ENCODE peak calls at places on chromosomes 6 and 20, in seven cellular contexts. O is H9, U is mesendoderm, T is neuronal stem cell, E is IMR-90, X is mesenchymal stem cell, M is H1. W is an unnamed sample.

GRCh38 chr6:25354078-25354940 is 75.1 kb downstream of the CARMIL1 start:
- DNase-seq in O (no peak), U (no peak), T (no peak), E (peak; percentile 39), X (peak; percentile 11), M (no peak), W (no peak)

GRCh38 chr20:49029203-49029602 is 16.9 kb upstream of the CSE1L start:
- DNase-seq in O (no peak), U (no peak), T (no peak), E (peak; percentile 38), X (no peak), M (no peak), W (peak; percentile 70)

GRCh38 chr20:30513050-30513628 is 744.3 kb upstream of the DEFB115 start:
- DNase-seq in O (no peak), U (no peak), T (no peak), E (no peak), X (no peak), M (no peak), W (no peak)

GRCh38 chr6:89582669-89583325 is 55.8 kb downstream of the LYRM2 start:
- DNase-seq in O (no peak), U (peak; percentile 46), T (no peak), E (no peak), X (no peak), M (no peak), W (no peak)

GRCh38 chr6:137202078-137202477 is 17.1 kb downstream of the IFNGR1 start:
- DNase-seq in O (no peak), U (no peak), T (no peak), E (no peak), X (no peak), M (no peak), W (peak; percentile 44)

GRCh38 chr6:119226089-119226488 is 123.5 kb downstream of the MAN1A1 start:
- DNase-seq in O (no peak), U (no peak), T (no peak), E (no peak), X (no peak), M (no peak), W (no peak)

GRCh38 chr6:139172567-139172966 is 37.7 kb downstream of the HECA start:
- DNase-seq in O (no peak), U (no peak), T (no peak), E (no peak), X (no peak), M (no peak), W (no peak)

GRCh38 chr6:125041740-125042459 is 79.7 kb downstream of the RNF217 start:
- DNase-seq in O (no peak), U (no peak), T (no peak), E (peak; percentile 83), X (peak; percentile 13), M (no peak), W (no peak)

GRCh38 chr6:46959419-46959818 is 37.7 kb upstream of the ADGRF5 start:
- DNase-seq in O (no peak), U (no peak), T (no peak), E (no peak), X (no peak), M (no peak), W (no peak)

GRCh38 chr6:124670801-124671200 is 291.4 kb upstream of the RNF217 start:
- DNase-seq in O (no peak), U (no peak), T (no peak), E (no peak), X (no peak), M (no peak), W (no peak)

GRCh38 chr6:93391982-93392381 is 27.4 kb downstream of the EPHA7 start:
- DNase-seq in O (no peak), U (no peak), T (no peak), E (no peak), X (peak; percentile 75), M (no peak), W (no peak)

GRCh38 chr6:17098538-17098937 is 3.3 kb upstream of the STMND1 start:
- DNase-seq in O (no peak), U (peak; percentile 79), T (no peak), E (peak; percentile 47), X (peak; percentile 50), M (no peak), W (peak; percentile 23)

GRCh38 chr6:38367231-38367630 is 272.5 kb downstream of the BTBD9 start:
- DNase-seq in O (no peak), U (no peak), T (no peak), E (peak; percentile 33), X (no peak), M (no peak), W (no peak)

GRCh38 chr6:113476937-113477839 is 380.0 kb upstream of the MARCKS start:
- DNase-seq in O (no peak), U (no peak), T (no peak), E (peak; percentile 40), X (no peak), M (no peak), W (no peak)

GRCh38 chr6:125393449-125393858 is 91.7 kb upstream of the HDDC2 start:
- DNase-seq in O (no peak), U (no peak), T (no peak), E (no peak), X (peak; percentile 13), M (no peak), W (no peak)

GRCh38 chr20:43942661-43943285 is 28.1 kb downstream of the TOX2 start:
- DNase-seq in O (no peak), U (no peak), T (no peak), E (peak; percentile 85), X (peak; percentile 81), M (no peak), W (peak; percentile 5)

GRCh38 chr6:144007779-144008500 is at the start of gene PLAGL1:
- DNase-seq in O (peak; percentile 35), U (peak; percentile 42), T (peak; percentile 12), E (peak; percentile 55), X (peak; percentile 73), M (no peak), W (peak; percentile 37)

GRCh38 chr6:106608080-106608668 is 21.1 kb downstream of the RTN4IP1 start:
- DNase-seq in O (no peak), U (peak; percentile 88), T (peak; percentile 46), E (peak; percentile 49), X (peak; percentile 72), M (no peak), W (peak; percentile 40)

GRCh38 chr6:137001287-137001976 is 43.3 kb downstream of the IL20RA start:
- DNase-seq in O (peak; percentile 48), U (peak; percentile 26), T (no peak), E (no peak), X (no peak), M (no peak), W (no peak)

GRCh38 chr6:114096553-114097172 is 125.7 kb upstream of the HDAC2 start:
- DNase-seq in O (no peak), U (peak; percentile 35), T (peak; percentile 3), E (peak; percentile 28), X (peak; percentile 29), M (no peak), W (peak; percentile 70)

GRCh38 chr6:53794073-53794719 is 609 bp upstream of the LRRC1 start:
- DNase-seq in O (peak; percentile 69), U (peak; percentile 83), T (no peak), E (peak; percentile 87), X (peak; percentile 84), M (no peak), W (peak; percentile 80)

GRCh38 chr6:99013145-99013544 is 65.4 kb upstream of the FBXL4 start:
- DNase-seq in O (no peak), U (peak; percentile 57), T (no peak), E (peak; percentile 97), X (peak; percentile 92), M (no peak), W (peak; percentile 14)

GRCh38 chr6:5786321-5787053 is 220.2 kb downstream of the NRN1 start:
- DNase-seq in O (no peak), U (no peak), T (no peak), E (no peak), X (no peak), M (no peak), W (no peak)

GRCh38 chr6:105178110-105178509 is 1.7 kb downstream of the POPDC3 start:
- DNase-seq in O (no peak), U (no peak), T (no peak), E (peak; percentile 95), X (peak; percentile 90), M (no peak), W (peak; percentile 27)

GRCh38 chr6:119179842-119180241 is 101.4 kb upstream of the FAM184A start:
- DNase-seq in O (no peak), U (no peak), T (no peak), E (no peak), X (no peak), M (no peak), W (no peak)

GRCh38 chr20:55515831-55516230 is 489.5 kb downstream of the CBLN4 start:
- DNase-seq in O (no peak), U (peak; percentile 11), T (no peak), E (no peak), X (no peak), M (no peak), W (no peak)

GRCh38 chr6:320351-321157 is 28.3 kb downstream of the DUSP22 start:
- DNase-seq in O (no peak), U (no peak), T (no peak), E (no peak), X (no peak), M (no peak), W (no peak)

GRCh38 chr20:63142933-63143332 is 73.0 kb downstream of the YTHDF1 start:
- DNase-seq in O (no peak), U (no peak), T (no peak), E (no peak), X (no peak), M (no peak), W (no peak)

GRCh38 chr6:129845696-129846095 is 15.4 kb downstream of the TMEM244 start:
- DNase-seq in O (no peak), U (no peak), T (no peak), E (no peak), X (no peak), M (no peak), W (peak; percentile 80)

GRCh38 chr6:81756690-81757089 is 4.2 kb upstream of the TENT5A start:
- DNase-seq in O (no peak), U (no peak), T (no peak), E (no peak), X (no peak), M (no peak), W (no peak)
- H3K4me2 ChIP-seq in O (no peak overlapping the region), U (no peak overlapping the region), T (no peak overlapping the region), E (no peak overlapping the region), X (no peak overlapping the region), M (no peak overlapping the region), W (no peak overlapping the region)

DNA sequence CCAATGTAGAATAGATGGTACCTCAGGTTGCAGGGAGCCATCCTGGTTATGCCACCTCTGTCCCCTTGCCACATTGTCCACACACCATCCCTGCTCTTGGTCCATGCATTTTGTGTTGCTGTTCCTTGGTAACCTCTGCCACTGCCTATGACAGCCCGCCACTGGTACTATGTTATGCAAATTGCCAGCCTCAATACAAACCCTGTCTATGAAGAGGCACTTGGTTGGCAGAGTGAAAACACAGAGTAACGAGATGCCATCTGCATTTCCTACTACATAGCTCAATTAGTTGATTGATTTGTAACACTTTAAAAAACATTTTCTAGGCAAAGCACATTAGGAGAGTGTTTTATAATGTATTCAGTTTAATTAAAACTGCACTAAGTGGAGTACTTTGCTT is 817.2 kb downstream of the KIF16B start:
- DNase-seq in O (no peak), U (no peak), T (no peak), E (no peak), X (no peak), M (no peak), W (no peak)
- H3K18ac ChIP-seq in O (no peak overlapping the region), U (no peak overlapping the region), T (no peak overlapping the region), E (no peak overlapping the region), X (no peak overlapping the region), M (no peak overlapping the region), W (no peak overlapping the region)

GRCh38 chr6:41874741-41875140 is 20.4 kb downstream of the USP49 start:
- DNase-seq in O (no peak), U (no peak), T (no peak), E (no peak), X (no peak), M (no peak), W (no peak)
- H3K4me2 ChIP-seq in O (no peak overlapping the region), U (no peak overlapping the region), T (no peak overlapping the region), E (no peak overlapping the region), X (no peak overlapping the region), M (no peak overlapping the region), W (no peak overlapping the region)

GRCh38 chr6:11571073-11571472 is 33.5 kb downstream of the TMEM170B start:
- DNase-seq in O (no peak), U (no peak), T (no peak), E (no peak), X (no peak), M (no peak), W (no peak)
- H3K18ac ChIP-seq in O (no peak overlapping the region), U (no peak overlapping the region), T (no peak overlapping the region), E (no peak overlapping the region), X (no peak overlapping the region), M (no peak overlapping the region), W (no peak overlapping the region)